ENCODE peak calls at places on chromosomes 11 and 22, in ten cellular contexts. One of them, this sample, is unnamed.

GRCh38 chr11:21988477-21988876 is 204.4 kb upstream of the ANO5 start:
- DNase-seq in NCI-H226: no peak
- DNase-seq in putamen: peak
- DNase-seq in NCI-H1092 treated with DMSO at 0.1 percent for 48 hours: peak
- DNase-seq in A549: peak
- DNase-seq in dorsolateral prefrontal cortex: no peak
- DNase-seq in hepatocyte: peak
- DNase-seq in osteoblast: no peak
- DNase-seq in endothelial cell: no peak
- DNase-seq in NCI-H2081 treated with DMSO at 0.1 percent for 48 hours: no peak
- DNase-seq in this sample: no peak

GRCh38 chr22:46373166-46373565 is 37.7 kb downstream of the TRMU start:
- DNase-seq in NCI-H226: no peak
- DNase-seq in putamen: no peak
- DNase-seq in NCI-H1092 treated with DMSO at 0.1 percent for 48 hours: no peak
- DNase-seq in A549: no peak
- DNase-seq in dorsolateral prefrontal cortex: no peak
- DNase-seq in hepatocyte: no peak
- DNase-seq in osteoblast: no peak
- DNase-seq in endothelial cell: no peak
- DNase-seq in NCI-H2081 treated with DMSO at 0.1 percent for 48 hours: no peak
- DNase-seq in this sample: no peak

GRCh38 chr11:38169286-38169685 is 1571.2 kb upstream of the RAG2 start:
- DNase-seq in NCI-H226: peak
- DNase-seq in putamen: no peak
- DNase-seq in NCI-H1092 treated with DMSO at 0.1 percent for 48 hours: no peak
- DNase-seq in A549: no peak
- DNase-seq in dorsolateral prefrontal cortex: no peak
- DNase-seq in hepatocyte: peak
- DNase-seq in osteoblast: peak
- DNase-seq in endothelial cell: no peak
- DNase-seq in NCI-H2081 treated with DMSO at 0.1 percent for 48 hours: no peak
- DNase-seq in this sample: no peak

GRCh38 chr11:9625158-9625557 is 38.7 kb upstream of the SWAP70 start:
- DNase-seq in NCI-H226: no peak
- DNase-seq in putamen: no peak
- DNase-seq in NCI-H1092 treated with DMSO at 0.1 percent for 48 hours: no peak
- DNase-seq in A549: no peak
- DNase-seq in dorsolateral prefrontal cortex: no peak
- DNase-seq in hepatocyte: no peak
- DNase-seq in osteoblast: no peak
- DNase-seq in endothelial cell: no peak
- DNase-seq in NCI-H2081 treated with DMSO at 0.1 percent for 48 hours: no peak
- DNase-seq in this sample: no peak

GRCh38 chr11:119995730-119996491 is 142.0 kb downstream of the TRIM29 start:
- DNase-seq in NCI-H226: no peak
- DNase-seq in putamen: no peak
- DNase-seq in NCI-H1092 treated with DMSO at 0.1 percent for 48 hours: no peak
- DNase-seq in A549: no peak
- DNase-seq in dorsolateral prefrontal cortex: no peak
- DNase-seq in hepatocyte: no peak
- DNase-seq in osteoblast: no peak
- DNase-seq in endothelial cell: no peak
- DNase-seq in NCI-H2081 treated with DMSO at 0.1 percent for 48 hours: no peak
- DNase-seq in this sample: no peak

GRCh38 chr22:21677606-21678443 is 12.0 kb downstream of the PPIL2 start:
- DNase-seq in NCI-H226: no peak
- DNase-seq in putamen: no peak
- DNase-seq in NCI-H1092 treated with DMSO at 0.1 percent for 48 hours: peak
- DNase-seq in A549: no peak
- DNase-seq in dorsolateral prefrontal cortex: no peak
- DNase-seq in hepatocyte: peak
- DNase-seq in osteoblast: no peak
- DNase-seq in endothelial cell: no peak
- DNase-seq in NCI-H2081 treated with DMSO at 0.1 percent for 48 hours: no peak
- DNase-seq in this sample: no peak

GRCh38 chr22:23478175-23478574 is 101.9 kb downstream of the IGLL1 start:
- DNase-seq in NCI-H226: no peak
- DNase-seq in putamen: no peak
- DNase-seq in NCI-H1092 treated with DMSO at 0.1 percent for 48 hours: no peak
- DNase-seq in A549: no peak
- DNase-seq in dorsolateral prefrontal cortex: no peak
- DNase-seq in hepatocyte: no peak
- DNase-seq in osteoblast: no peak
- DNase-seq in endothelial cell: no peak
- DNase-seq in NCI-H2081 treated with DMSO at 0.1 percent for 48 hours: no peak
- DNase-seq in this sample: no peak

GRCh38 chr11:134647066-134647746 is 235.2 kb upstream of the B3GAT1 start:
- DNase-seq in NCI-H226: no peak
- DNase-seq in putamen: peak
- DNase-seq in NCI-H1092 treated with DMSO at 0.1 percent for 48 hours: no peak
- DNase-seq in A549: no peak
- DNase-seq in dorsolateral prefrontal cortex: no peak
- DNase-seq in hepatocyte: no peak
- DNase-seq in osteoblast: no peak
- DNase-seq in endothelial cell: no peak
- DNase-seq in NCI-H2081 treated with DMSO at 0.1 percent for 48 hours: no peak
- DNase-seq in this sample: no peak

GRCh38 chr11:74138572-74138971 is 32.2 kb downstream of the C2CD3 start:
- DNase-seq in NCI-H226: peak
- DNase-seq in putamen: peak
- DNase-seq in NCI-H1092 treated with DMSO at 0.1 percent for 48 hours: no peak
- DNase-seq in A549: peak
- DNase-seq in dorsolateral prefrontal cortex: no peak
- DNase-seq in hepatocyte: peak
- DNase-seq in osteoblast: peak
- DNase-seq in endothelial cell: no peak
- DNase-seq in NCI-H2081 treated with DMSO at 0.1 percent for 48 hours: no peak
- DNase-seq in this sample: peak

GRCh38 chr11:47099213-47099917 is 77.3 kb downstream of the ARFGAP2 start:
- DNase-seq in NCI-H226: peak
- DNase-seq in putamen: no peak
- DNase-seq in NCI-H1092 treated with DMSO at 0.1 percent for 48 hours: peak
- DNase-seq in A549: no peak
- DNase-seq in dorsolateral prefrontal cortex: no peak
- DNase-seq in hepatocyte: no peak
- DNase-seq in osteoblast: peak
- DNase-seq in endothelial cell: no peak
- DNase-seq in NCI-H2081 treated with DMSO at 0.1 percent for 48 hours: peak
- DNase-seq in this sample: no peak

GRCh38 chr22:36356708-36357694 is 30.8 kb downstream of the MYH9 start:
- DNase-seq in NCI-H226: no peak
- DNase-seq in putamen: no peak
- DNase-seq in NCI-H1092 treated with DMSO at 0.1 percent for 48 hours: no peak
- DNase-seq in A549: no peak
- DNase-seq in dorsolateral prefrontal cortex: no peak
- DNase-seq in hepatocyte: no peak
- DNase-seq in osteoblast: peak
- DNase-seq in endothelial cell: no peak
- DNase-seq in NCI-H2081 treated with DMSO at 0.1 percent for 48 hours: no peak
- DNase-seq in this sample: no peak